ENCODE peak calls at places on chromosome 20, in six cellular contexts. O, I, Q, V, E and X are unnamed samples.

GRCh38 chr20:60599381-60599780 is 641.2 kb downstream of the CDH26 start:
- DNase-seq in O (no peak), I (no peak), Q (no peak), V (no peak), E (no peak), X (no peak)

GRCh38 chr20:37382539-37383120 is 36.7 kb downstream of the SRC start:
- DNase-seq in O (no peak), I (no peak), Q (no peak), V (no peak), E (no peak), X (no peak)

GRCh38 chr20:37413354-37413753 is 67.4 kb downstream of the SRC start:
- DNase-seq in O (no peak), I (no peak), Q (no peak), V (no peak), E (no peak), X (no peak)

GRCh38 chr20:6731951-6732580 is 35.4 kb upstream of the BMP2 start:
- DNase-seq in O (no peak), I (no peak), Q (no peak), V (no peak), E (no peak), X (no peak)

GRCh38 chr20:57441510-57442154 is 50.4 kb downstream of the RBM38 start:
- DNase-seq in O (no peak), I (no peak), Q (no peak), V (no peak), E (no peak), X (no peak)

GRCh38 chr20:37273988-37274387 is 12.4 kb upstream of the GHRH start:
- DNase-seq in O (no peak), I (no peak), Q (no peak), V (no peak), E (no peak), X (no peak)

GRCh38 chr20:6626805-6627204 is 140.7 kb upstream of the BMP2 start:
- DNase-seq in O (no peak), I (no peak), Q (no peak), V (no peak), E (peak; percentile 18), X (no peak)

GRCh38 chr20:50191566-50192363 is 1.1 kb downstream of the CEBPB start:
- DNase-seq in O (no peak), I (no peak), Q (peak; percentile 68), V (no peak), E (peak; percentile 42), X (no peak)

GRCh38 chr20:34058831-34059230 is 53.2 kb downstream of the EIF2S2 start:
- DNase-seq in O (no peak), I (no peak), Q (no peak), V (no peak), E (no peak), X (no peak)

GRCh38 chr20:44326391-44327159 is 10.3 kb upstream of the R3HDML start:
- DNase-seq in O (no peak), I (no peak), Q (no peak), V (no peak), E (no peak), X (no peak)

GRCh38 chr20:9179867-9180266 is 111.0 kb downstream of the PLCB4 start:
- DNase-seq in O (no peak), I (no peak), Q (no peak), V (no peak), E (no peak), X (no peak)

GRCh38 chr20:54151073-54151436 is 22.7 kb downstream of the CYP24A1 start:
- DNase-seq in O (no peak), I (no peak), Q (peak; percentile 31), V (no peak), E (no peak), X (no peak)

GRCh38 chr20:58800134-58800650 is 50.5 kb downstream of the GNAS-AS1 start:
- DNase-seq in O (no peak), I (peak; percentile 72), Q (no peak), V (no peak), E (no peak), X (no peak)

GRCh38 chr20:31260326-31260932 is 3.0 kb downstream of the DEFB115 start:
- DNase-seq in O (no peak), I (peak; percentile 13), Q (peak; percentile 44), V (no peak), E (peak; percentile 66), X (peak; percentile 33)

GRCh38 chr20:90651-91050 is 3.2 kb downstream of the DEFB125 start:
- DNase-seq in O (no peak), I (no peak), Q (no peak), V (no peak), E (no peak), X (no peak)

GRCh38 chr20:19875746-19876145 is 117.7 kb downstream of the RIN2 start:
- DNase-seq in O (no peak), I (no peak), Q (no peak), V (no peak), E (no peak), X (no peak)

GRCh38 chr20:13199279-13199678 is 21.8 kb upstream of the ISM1 start:
- DNase-seq in O (no peak), I (no peak), Q (no peak), V (no peak), E (no peak), X (no peak)

GRCh38 chr20:35735828-35736470 is 6.1 kb downstream of the RBM39 start:
- DNase-seq in O (no peak), I (no peak), Q (no peak), V (no peak), E (no peak), X (no peak)

GRCh38 chr20:43988867-43989266 is 74.2 kb downstream of the TOX2 start:
- DNase-seq in O (no peak), I (no peak), Q (no peak), V (no peak), E (no peak), X (no peak)

GRCh38 chr20:53805895-53806384 is 212.3 kb upstream of the ZNF217 start:
- DNase-seq in O (no peak), I (no peak), Q (no peak), V (no peak), E (no peak), X (no peak)

GRCh38 chr20:50120935-50121693 is 8.2 kb upstream of the UBE2V1 start:
- DNase-seq in O (no peak), I (no peak), Q (peak; percentile 37), V (peak; percentile 56), E (peak; percentile 84), X (peak; percentile 56)

GRCh38 chr20:58875111-58875510 is 22.6 kb downstream of the GNAS start:
- DNase-seq in O (no peak), I (no peak), Q (no peak), V (no peak), E (no peak), X (no peak)

GRCh38 chr20:15561707-15562106 is 1011.5 kb downstream of the KIF16B start:
- DNase-seq in O (no peak), I (peak; percentile 18), Q (no peak), V (no peak), E (no peak), X (no peak)

GRCh38 chr20:58938541-58938940 is 42.5 kb upstream of the NELFCD start:
- DNase-seq in O (no peak), I (no peak), Q (no peak), V (no peak), E (no peak), X (no peak)

GRCh38 chr20:24149881-24150307 is 161.3 kb upstream of the GGTLC1 start:
- DNase-seq in O (no peak), I (no peak), Q (peak; percentile 31), V (no peak), E (peak; percentile 52), X (no peak)

GRCh38 chr20:34951252-34951651 is 4.4 kb downstream of the GSS start:
- DNase-seq in O (no peak), I (no peak), Q (no peak), V (no peak), E (no peak), X (no peak)

GRCh38 chr20:53660078-53660909 is 66.7 kb upstream of the ZNF217 start:
- DNase-seq in O (no peak), I (no peak), Q (no peak), V (no peak), E (no peak), X (no peak)

GRCh38 chr20:4038047-4038459 is 22.7 kb upstream of the RNF24 start:
- DNase-seq in O (peak; percentile 75), I (no peak), Q (peak; percentile 86), V (no peak), E (no peak), X (no peak)
- H3K9ac ChIP-seq in O (peak overlapping the region; percentile 62), I (no peak overlapping the region), Q (peak overlapping the region; percentile 87), V (no peak overlapping the region), E (no peak overlapping the region), X (no peak overlapping the region)

DNA sequence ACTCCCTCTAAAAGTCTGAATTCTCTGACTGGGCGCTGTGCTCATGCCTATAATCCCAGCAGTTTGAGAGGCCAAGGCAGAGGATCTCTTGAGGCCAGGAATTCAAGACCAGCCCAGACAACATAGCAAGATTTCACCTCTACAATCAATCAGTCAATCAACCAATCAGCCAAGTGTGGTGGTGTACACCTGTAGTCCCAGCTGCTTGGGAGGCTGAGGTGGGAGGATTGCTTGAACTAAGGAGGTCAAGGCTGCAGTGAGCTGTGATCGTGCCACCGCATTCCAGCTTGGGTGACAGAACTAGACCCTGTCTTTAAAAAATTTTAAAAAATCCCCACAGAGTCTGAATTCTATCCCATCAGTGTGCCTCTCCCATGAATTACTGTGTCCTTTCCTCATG is 37.9 kb downstream of the KIF3B start:
- DNase-seq in O (no peak), I (no peak), Q (no peak), V (no peak), E (no peak), X (no peak)
- TF ChIP-seq ZNF274 in O (no peak), I (no peak), Q (no peak), V (no peak), E (no peak), X (no peak)

DNA sequence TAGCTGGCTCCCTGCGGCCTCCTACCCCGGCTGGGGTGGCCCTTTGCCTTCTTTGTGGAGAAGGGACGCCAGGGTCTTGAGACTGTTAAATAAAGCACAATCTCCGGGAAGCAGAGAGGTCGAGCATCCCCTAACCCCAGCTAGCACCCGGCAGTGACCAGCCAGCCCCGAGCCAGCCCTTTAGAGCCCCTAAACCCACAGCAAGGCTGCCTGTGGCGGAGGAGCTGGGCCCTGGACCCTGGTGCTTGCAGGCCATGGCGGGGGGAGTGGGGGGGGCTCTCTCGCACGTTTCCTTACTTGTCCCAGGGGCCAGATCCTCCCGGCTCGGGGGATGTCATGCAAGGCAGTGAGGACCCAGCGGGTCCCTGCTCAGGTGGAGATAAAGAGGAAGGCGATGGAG is 49.2 kb upstream of the GATA5 start:
- DNase-seq in O (no peak), I (no peak), Q (no peak), V (no peak), E (no peak), X (no peak)
- H3K9ac ChIP-seq in O (no peak overlapping the region), I (no peak overlapping the region), Q (peak overlapping the region; percentile 70), V (no peak overlapping the region), E (no peak overlapping the region), X (no peak overlapping the region)

DNA sequence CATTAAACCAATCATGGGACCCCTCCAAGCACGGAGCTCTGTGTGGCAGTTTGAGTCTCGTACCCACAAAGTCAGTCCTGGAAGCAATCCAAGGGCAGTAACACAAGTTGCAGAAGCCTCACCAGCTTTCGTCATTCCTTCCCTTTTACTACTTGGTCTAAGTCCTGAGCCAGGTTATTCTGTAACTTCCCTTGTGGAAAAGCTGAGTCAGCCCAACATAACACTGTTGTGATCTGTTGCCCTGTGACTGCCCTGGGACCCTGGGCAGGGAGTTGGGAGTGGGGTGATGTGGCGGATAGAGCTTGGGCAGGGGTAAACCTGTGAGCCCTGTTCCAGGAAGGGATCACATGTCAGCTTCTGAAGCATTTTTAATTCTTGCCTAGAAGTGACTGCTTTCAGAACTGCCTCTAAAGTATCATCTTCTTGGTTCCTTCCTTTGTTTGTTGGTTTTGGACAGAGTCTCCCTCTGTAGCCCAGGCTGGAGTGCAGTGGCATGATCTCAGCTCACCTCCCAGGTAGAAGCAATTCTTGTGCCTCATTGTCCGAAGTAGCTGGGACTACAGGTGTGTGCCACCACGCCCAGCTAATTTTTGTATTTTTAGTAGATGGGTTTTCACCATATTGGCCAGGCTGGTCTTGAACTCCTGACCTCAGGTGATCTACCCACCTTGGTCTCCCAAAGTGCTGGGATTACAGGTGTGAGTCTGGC is 183.7 kb upstream of the JAG1 start:
- DNase-seq in O (no peak), I (no peak), Q (no peak), V (no peak), E (peak; percentile 58), X (no peak)
- TF ChIP-seq ZNF274 in O (no peak), I (no peak), Q (no peak), V (no peak), E (no peak), X (no peak)